ENCODE peak calls at places on chromosomes 12 and 14, in nine cellular contexts. B is upper lobe of right lung; L is fibroblast of lung; O is hippocampal formation; A is activated T-cell treated with anti-CD3 and anti-CD28 coated beads, Interleukin-2, amount 50 U/mL, for 24 hours; M is body of pancreas; G is fibroblast of gingiva; I is SJSA1; W is progenitor cell of endocrine pancreas. H is an unnamed sample.

GRCh38 chr12:43282106-43282505 is 269.9 kb downstream of the ADAMTS20 start:
- DNase-seq in A (no peak), I (no peak), W (no peak), M (no peak), O (peak), L (peak), G (peak), B (no peak), H (no peak)

GRCh38 chr14:32311294-32312009 is 17.6 kb upstream of the AKAP6 start:
- DNase-seq in M (no peak), W (no peak), B (no peak), I (no peak), O (no peak), G (no peak), L (no peak), A (no peak), H (no peak)

GRCh38 chr14:76876076-76876475 is 49.9 kb downstream of the LRRC74A start:
- DNase-seq in W (peak), O (peak), I (peak), A (peak), M (peak), B (no peak), G (peak), L (peak), H (peak)

GRCh38 chr12:71599213-71599612 is 64.4 kb downstream of the ZFC3H1 start:
- DNase-seq in O (no peak), B (no peak), G (no peak), M (no peak), I (no peak), W (no peak), L (no peak), A (no peak), H (no peak)

GRCh38 chr12:104609083-104609844 is 152.5 kb downstream of the CHST11 start:
- DNase-seq in G (no peak), W (no peak), O (no peak), A (no peak), B (no peak), I (no peak), L (no peak), M (no peak), H (no peak)

GRCh38 chr14:23110579-23111375 is 6.0 kb upstream of the CIROP start:
- DNase-seq in B (no peak), M (no peak), O (no peak), G (no peak), W (no peak), A (no peak), L (no peak), I (no peak), H (no peak)

GRCh38 chr12:113381237-113381636 is 22.4 kb downstream of the SDS start:
- DNase-seq in L (no peak), B (no peak), O (no peak), A (no peak), W (no peak), M (no peak), I (no peak), G (no peak), H (no peak)

GRCh38 chr14:104600141-104600643 is 4.4 kb downstream of the TMEM179 start:
- DNase-seq in L (no peak), B (peak), G (no peak), O (no peak), W (no peak), A (no peak), I (no peak), M (no peak), H (peak)

GRCh38 chr14:52220924-52221802 is 46.3 kb upstream of the PTGDR start:
- DNase-seq in W (no peak), M (no peak), I (no peak), G (no peak), O (no peak), A (peak), L (no peak), B (no peak), H (no peak)

GRCh38 chr12:3107071-3107583 is 29.9 kb downstream of the TSPAN9 start:
- DNase-seq in L (peak), B (no peak), G (peak), A (no peak), M (no peak), I (peak), W (no peak), O (no peak), H (no peak)

GRCh38 chr12:15880721-15881120 is 1.5 kb upstream of the STRAP start:
- DNase-seq in L (no peak), O (no peak), W (no peak), I (no peak), G (no peak), A (no peak), B (no peak), M (no peak), H (no peak)

GRCh38 chr12:13171921-13172859 is 24.3 kb upstream of the EMP1 start:
- DNase-seq in O (no peak), A (no peak), W (no peak), M (no peak), L (no peak), I (peak), B (no peak), G (peak), H (no peak)

GRCh38 chr12:9702239-9702638 is 30.7 kb downstream of the CLECL1 start:
- DNase-seq in O (no peak), L (no peak), G (no peak), I (no peak), B (no peak), A (peak), M (no peak), W (no peak), H (no peak)

GRCh38 chr12:64186789-64187188 is 35.3 kb downstream of the KICS2 start:
- DNase-seq in I (peak), G (no peak), O (no peak), L (peak), M (no peak), W (no peak), A (no peak), B (no peak), H (no peak)

GRCh38 chr12:54983536-54984102 is 943 bp downstream of the TESPA1 start:
- DNase-seq in A (peak), L (no peak), O (no peak), M (no peak), I (no peak), G (no peak), B (no peak), W (no peak), H (no peak)

GRCh38 chr14:92603309-92604257 is 90.0 kb downstream of the RIN3 start:
- DNase-seq in G (peak), O (peak), B (peak), W (no peak), I (peak), M (no peak), A (peak), L (peak), H (no peak)

GRCh38 chr14:50116986-50117385 is 614 bp upstream of the VCPKMT start:
- DNase-seq in W (no peak), M (no peak), B (no peak), O (peak), G (no peak), I (no peak), L (no peak), A (no peak), H (no peak)

GRCh38 chr14:39430762-39431415 is 1.3 kb downstream of the FBXO33 start:
- DNase-seq in L (peak), W (no peak), M (no peak), O (no peak), G (no peak), I (peak), B (no peak), A (no peak), H (no peak)

GRCh38 chr12:106953352-106954260 is 2.1 kb upstream of the TMEM263 start:
- DNase-seq in A (no peak), L (no peak), O (no peak), W (no peak), I (peak), M (no peak), G (no peak), B (no peak), H (no peak)

GRCh38 chr14:103207038-103207403 is 83.8 kb downstream of the TNFAIP2 start:
- DNase-seq in I (no peak), G (peak), W (no peak), O (no peak), B (peak), L (peak), A (no peak), M (peak), H (peak)

GRCh38 chr12:21940972-21941521 is at the start of gene ABCC9:
- DNase-seq in B (peak), W (peak), L (peak), A (no peak), G (peak), I (no peak), O (no peak), M (peak), H (peak)